ENCODE peak calls at places on chromosome 1, in four cellular contexts. I, V, L and D are unnamed samples.

GRCh38 chr1:109446236-109446635 is 20.0 kb upstream of the PSMA5 start:
- DNase-seq in I (no peak), V (no peak), L (no peak), D (no peak)

GRCh38 chr1:212955098-212955497 is 4.8 kb downstream of the VASH2 start:
- DNase-seq in I (no peak), V (no peak), L (no peak), D (no peak)

GRCh38 chr1:31243451-31244286 is 4.0 kb upstream of the NKAIN1 start:
- DNase-seq in I (no peak), V (no peak), L (no peak), D (no peak)

GRCh38 chr1:91591175-91591968 is 90.7 kb downstream of the CDC7 start:
- DNase-seq in I (no peak), V (no peak), L (no peak), D (peak)

GRCh38 chr1:160868141-160868540 is 5.5 kb upstream of the CD244 start:
- DNase-seq in I (no peak), V (no peak), L (peak), D (peak)

GRCh38 chr1:222828939-222829338 is 14.1 kb downstream of the DISP1 start:
- DNase-seq in I (no peak), V (no peak), L (peak), D (no peak)

GRCh38 chr1:53134042-53134485 is 8.4 kb downstream of the SLC1A7 start:
- DNase-seq in I (no peak), V (no peak), L (no peak), D (no peak)

GRCh38 chr1:67724928-67725560 is 40.0 kb downstream of the GADD45A start:
- DNase-seq in I (no peak), V (no peak), L (peak), D (no peak)

GRCh38 chr1:223331929-223332328 is 32.0 kb downstream of the SUSD4 start:
- DNase-seq in I (no peak), V (no peak), L (no peak), D (no peak)

GRCh38 chr1:87045757-87046422 is 131.5 kb downstream of the HS2ST1 start:
- DNase-seq in I (peak), V (no peak), L (peak), D (no peak)

GRCh38 chr1:64469121-64469520 is 808 bp upstream of the CACHD1 start:
- DNase-seq in I (no peak), V (peak), L (no peak), D (no peak)

GRCh38 chr1:201789245-201789644 is 39.7 kb upstream of the IPO9 start:
- DNase-seq in I (no peak), V (no peak), L (no peak), D (no peak)

GRCh38 chr1:154527192-154527591 is 25.0 kb upstream of the SHE start:
- DNase-seq in I (no peak), V (no peak), L (no peak), D (no peak)